ENCODE peak calls at places on chromosomes 1 and 21, in five cellular contexts. W is GM03348; F is amygdala; M is activated CD4-positive, alpha-beta T cell treated with anti-CD3 and anti-CD28 coated beads, Interleukin-2, amount 50 U/mL, for 1 hour; I is GM12865. S is an unnamed sample.

GRCh38 chr1:173669491-173669941 is at the start of gene ANKRD45:
- DNase-seq in W (peak), F (peak), M (no peak), I (peak), S (no peak)

GRCh38 chr1:112507896-112508241 is 896 bp upstream of the WNT2B start:
- DNase-seq in W (peak), F (no peak), M (peak), I (no peak), S (peak)

GRCh38 chr1:156122519-156123355 is 8.2 kb downstream of the LMNA start:
- DNase-seq in W (peak), F (peak), M (no peak), I (no peak), S (no peak)

GRCh38 chr1:236524892-236525179 is 1.1 kb downstream of the LGALS8 start:
- DNase-seq in W (no peak), F (no peak), M (no peak), I (no peak), S (no peak)

GRCh38 chr1:44808063-44808937 is at the start of gene BTBD19:
- DNase-seq in W (peak), F (peak), M (peak), I (no peak), S (peak)

GRCh38 chr1:113780363-113781146 is 21.3 kb upstream of the PHTF1 start:
- DNase-seq in W (no peak), F (no peak), M (no peak), I (peak), S (no peak)

GRCh38 chr1:234537236-234537635 is 58.3 kb upstream of the TARBP1 start:
- DNase-seq in W (no peak), F (no peak), M (no peak), I (no peak), S (no peak)

GRCh38 chr1:34476371-34476770 is 278.5 kb upstream of the GJB5 start:
- DNase-seq in W (no peak), F (no peak), M (no peak), I (no peak), S (no peak)

GRCh38 chr1:153357076-153357852 is 390 bp upstream of the S100A9 start:
- DNase-seq in W (no peak), F (no peak), M (no peak), I (no peak), S (no peak)

GRCh38 chr1:118928739-118929554 is 59.2 kb downstream of the TBX15 start:
- DNase-seq in W (peak), F (no peak), M (no peak), I (peak), S (no peak)

GRCh38 chr21:34745557-34746255 is 76.9 kb downstream of the CLIC6 start:
- DNase-seq in W (peak), F (peak), M (peak), I (peak), S (peak)

GRCh38 chr1:26417111-26417510 is 6.5 kb downstream of the LIN28A start:
- DNase-seq in W (peak), F (peak), M (peak), I (peak), S (peak)

GRCh38 chr1:84782311-84782771 is 92.1 kb upstream of the SSX2IP start:
- DNase-seq in W (peak), F (peak), M (peak), I (peak), S (peak)

GRCh38 chr1:218783916-218784315 is 389.8 kb upstream of the LYPLAL1 start:
- DNase-seq in W (no peak), F (no peak), M (no peak), I (no peak), S (no peak)

GRCh38 chr1:22108343-22109135 is 34.4 kb downstream of the WNT4 start:
- DNase-seq in W (peak), F (no peak), M (no peak), I (no peak), S (no peak)

GRCh38 chr1:159913451-159914192 is 11.7 kb downstream of the TAGLN2 start:
- DNase-seq in W (no peak), F (no peak), M (no peak), I (no peak), S (no peak)